ENCODE peak calls at places on chromosomes 1 and 21, in six cellular contexts. One of them, this sample, is unnamed.

GRCh38 chr21:28516996-28517592 is 475.6 kb downstream of the LTN1 start:
- DNase-seq in HEK293T: peak; percentile 71
- DNase-seq in stimulated activated CD8-positive, alpha-beta memory T cell treated with anti-CD3 and anti-CD28 coated beads, Interleukin-2, amount 100 ng/mL, for 48 hours: peak; percentile 43
- DNase-seq in stimulated activated CD4-positive, alpha-beta T cell treated with anti-CD3 and anti-CD28 coated beads, Interleukin-4, amount 100 ng/mL, for 4 hours: peak; percentile 35
- DNase-seq in ACHN: peak; percentile 61
- DNase-seq in cardiac muscle cell: peak; percentile 67
- DNase-seq in this sample: peak; percentile 44

GRCh38 chr1:175150596-175151319 is 41.8 kb downstream of the KIAA0040 start:
- DNase-seq in HEK293T: no peak
- DNase-seq in stimulated activated CD8-positive, alpha-beta memory T cell treated with anti-CD3 and anti-CD28 coated beads, Interleukin-2, amount 100 ng/mL, for 48 hours: no peak
- DNase-seq in stimulated activated CD4-positive, alpha-beta T cell treated with anti-CD3 and anti-CD28 coated beads, Interleukin-4, amount 100 ng/mL, for 4 hours: no peak
- DNase-seq in ACHN: peak; percentile 38
- DNase-seq in cardiac muscle cell: no peak
- DNase-seq in this sample: peak; percentile 13

GRCh38 chr1:37999434-38000232 is 5.7 kb downstream of the FHL3 start:
- DNase-seq in HEK293T: no peak
- DNase-seq in stimulated activated CD8-positive, alpha-beta memory T cell treated with anti-CD3 and anti-CD28 coated beads, Interleukin-2, amount 100 ng/mL, for 48 hours: no peak
- DNase-seq in stimulated activated CD4-positive, alpha-beta T cell treated with anti-CD3 and anti-CD28 coated beads, Interleukin-4, amount 100 ng/mL, for 4 hours: no peak
- DNase-seq in ACHN: peak; percentile 54
- DNase-seq in cardiac muscle cell: peak; percentile 84
- DNase-seq in this sample: peak; percentile 76

GRCh38 chr1:21741206-21741605 is 41.7 kb downstream of the USP48 start:
- DNase-seq in HEK293T: no peak
- DNase-seq in stimulated activated CD8-positive, alpha-beta memory T cell treated with anti-CD3 and anti-CD28 coated beads, Interleukin-2, amount 100 ng/mL, for 48 hours: no peak
- DNase-seq in stimulated activated CD4-positive, alpha-beta T cell treated with anti-CD3 and anti-CD28 coated beads, Interleukin-4, amount 100 ng/mL, for 4 hours: no peak
- DNase-seq in ACHN: no peak
- DNase-seq in cardiac muscle cell: no peak
- DNase-seq in this sample: no peak

GRCh38 chr1:7427901-7428300 is 343.2 kb upstream of the VAMP3 start:
- DNase-seq in HEK293T: no peak
- DNase-seq in stimulated activated CD8-positive, alpha-beta memory T cell treated with anti-CD3 and anti-CD28 coated beads, Interleukin-2, amount 100 ng/mL, for 48 hours: no peak
- DNase-seq in stimulated activated CD4-positive, alpha-beta T cell treated with anti-CD3 and anti-CD28 coated beads, Interleukin-4, amount 100 ng/mL, for 4 hours: no peak
- DNase-seq in ACHN: no peak
- DNase-seq in cardiac muscle cell: no peak
- DNase-seq in this sample: no peak

GRCh38 chr1:171869097-171869496 is 27.8 kb downstream of the DNM3 start:
- DNase-seq in HEK293T: no peak
- DNase-seq in stimulated activated CD8-positive, alpha-beta memory T cell treated with anti-CD3 and anti-CD28 coated beads, Interleukin-2, amount 100 ng/mL, for 48 hours: no peak
- DNase-seq in stimulated activated CD4-positive, alpha-beta T cell treated with anti-CD3 and anti-CD28 coated beads, Interleukin-4, amount 100 ng/mL, for 4 hours: no peak
- DNase-seq in ACHN: no peak
- DNase-seq in cardiac muscle cell: peak; percentile 8
- DNase-seq in this sample: no peak

GRCh38 chr1:169894424-169895145 is 889 bp upstream of the SCYL3 start:
- DNase-seq in HEK293T: peak; percentile 16
- DNase-seq in stimulated activated CD8-positive, alpha-beta memory T cell treated with anti-CD3 and anti-CD28 coated beads, Interleukin-2, amount 100 ng/mL, for 48 hours: no peak
- DNase-seq in stimulated activated CD4-positive, alpha-beta T cell treated with anti-CD3 and anti-CD28 coated beads, Interleukin-4, amount 100 ng/mL, for 4 hours: no peak
- DNase-seq in ACHN: no peak
- DNase-seq in cardiac muscle cell: no peak
- DNase-seq in this sample: no peak

GRCh38 chr1:244435562-244436205 is 16.0 kb downstream of the ADSS2 start:
- DNase-seq in HEK293T: no peak
- DNase-seq in stimulated activated CD8-positive, alpha-beta memory T cell treated with anti-CD3 and anti-CD28 coated beads, Interleukin-2, amount 100 ng/mL, for 48 hours: no peak
- DNase-seq in stimulated activated CD4-positive, alpha-beta T cell treated with anti-CD3 and anti-CD28 coated beads, Interleukin-4, amount 100 ng/mL, for 4 hours: peak; percentile 28
- DNase-seq in ACHN: no peak
- DNase-seq in cardiac muscle cell: peak; percentile 48
- DNase-seq in this sample: peak; percentile 70

GRCh38 chr1:85027242-85027983 is 20.9 kb downstream of the MCOLN3 start:
- DNase-seq in HEK293T: no peak
- DNase-seq in stimulated activated CD8-positive, alpha-beta memory T cell treated with anti-CD3 and anti-CD28 coated beads, Interleukin-2, amount 100 ng/mL, for 48 hours: no peak
- DNase-seq in stimulated activated CD4-positive, alpha-beta T cell treated with anti-CD3 and anti-CD28 coated beads, Interleukin-4, amount 100 ng/mL, for 4 hours: peak; percentile 34
- DNase-seq in ACHN: peak; percentile 29
- DNase-seq in cardiac muscle cell: peak; percentile 60
- DNase-seq in this sample: no peak

GRCh38 chr21:46619846-46620245 is 15.0 kb upstream of the S100B start:
- DNase-seq in HEK293T: no peak
- DNase-seq in stimulated activated CD8-positive, alpha-beta memory T cell treated with anti-CD3 and anti-CD28 coated beads, Interleukin-2, amount 100 ng/mL, for 48 hours: no peak
- DNase-seq in stimulated activated CD4-positive, alpha-beta T cell treated with anti-CD3 and anti-CD28 coated beads, Interleukin-4, amount 100 ng/mL, for 4 hours: no peak
- DNase-seq in ACHN: no peak
- DNase-seq in cardiac muscle cell: peak; percentile 28
- DNase-seq in this sample: peak; percentile 45

GRCh38 chr21:38478782-38479181 is 19.5 kb downstream of the ERG start:
- DNase-seq in HEK293T: no peak
- DNase-seq in stimulated activated CD8-positive, alpha-beta memory T cell treated with anti-CD3 and anti-CD28 coated beads, Interleukin-2, amount 100 ng/mL, for 48 hours: peak; percentile 5
- DNase-seq in stimulated activated CD4-positive, alpha-beta T cell treated with anti-CD3 and anti-CD28 coated beads, Interleukin-4, amount 100 ng/mL, for 4 hours: no peak
- DNase-seq in ACHN: no peak
- DNase-seq in cardiac muscle cell: peak; percentile 83
- DNase-seq in this sample: peak; percentile 47

GRCh38 chr1:107652976-107653375 is 312.0 kb downstream of the VAV3 start:
- DNase-seq in HEK293T: no peak
- DNase-seq in stimulated activated CD8-positive, alpha-beta memory T cell treated with anti-CD3 and anti-CD28 coated beads, Interleukin-2, amount 100 ng/mL, for 48 hours: no peak
- DNase-seq in stimulated activated CD4-positive, alpha-beta T cell treated with anti-CD3 and anti-CD28 coated beads, Interleukin-4, amount 100 ng/mL, for 4 hours: no peak
- DNase-seq in ACHN: no peak
- DNase-seq in cardiac muscle cell: no peak
- DNase-seq in this sample: no peak

GRCh38 chr1:26970810-26971209 is 10.5 kb upstream of the KDF1 start:
- DNase-seq in HEK293T: no peak
- DNase-seq in stimulated activated CD8-positive, alpha-beta memory T cell treated with anti-CD3 and anti-CD28 coated beads, Interleukin-2, amount 100 ng/mL, for 48 hours: no peak
- DNase-seq in stimulated activated CD4-positive, alpha-beta T cell treated with anti-CD3 and anti-CD28 coated beads, Interleukin-4, amount 100 ng/mL, for 4 hours: no peak
- DNase-seq in ACHN: no peak
- DNase-seq in cardiac muscle cell: peak; percentile 49
- DNase-seq in this sample: no peak

GRCh38 chr1:198167436-198167934 is 10.7 kb downstream of the NEK7 start:
- DNase-seq in HEK293T: no peak
- DNase-seq in stimulated activated CD8-positive, alpha-beta memory T cell treated with anti-CD3 and anti-CD28 coated beads, Interleukin-2, amount 100 ng/mL, for 48 hours: no peak
- DNase-seq in stimulated activated CD4-positive, alpha-beta T cell treated with anti-CD3 and anti-CD28 coated beads, Interleukin-4, amount 100 ng/mL, for 4 hours: peak; percentile 62
- DNase-seq in ACHN: peak; percentile 54
- DNase-seq in cardiac muscle cell: no peak
- DNase-seq in this sample: peak; percentile 42

GRCh38 chr1:185598326-185598725 is 135.9 kb upstream of the HMCN1 start:
- DNase-seq in HEK293T: no peak
- DNase-seq in stimulated activated CD8-positive, alpha-beta memory T cell treated with anti-CD3 and anti-CD28 coated beads, Interleukin-2, amount 100 ng/mL, for 48 hours: no peak
- DNase-seq in stimulated activated CD4-positive, alpha-beta T cell treated with anti-CD3 and anti-CD28 coated beads, Interleukin-4, amount 100 ng/mL, for 4 hours: no peak
- DNase-seq in ACHN: no peak
- DNase-seq in cardiac muscle cell: no peak
- DNase-seq in this sample: no peak

GRCh38 chr21:34846601-34847112 is 177.9 kb downstream of the CLIC6 start:
- DNase-seq in HEK293T: peak; percentile 49
- DNase-seq in stimulated activated CD8-positive, alpha-beta memory T cell treated with anti-CD3 and anti-CD28 coated beads, Interleukin-2, amount 100 ng/mL, for 48 hours: no peak
- DNase-seq in stimulated activated CD4-positive, alpha-beta T cell treated with anti-CD3 and anti-CD28 coated beads, Interleukin-4, amount 100 ng/mL, for 4 hours: no peak
- DNase-seq in ACHN: no peak
- DNase-seq in cardiac muscle cell: peak; percentile 71
- DNase-seq in this sample: peak; percentile 65

GRCh38 chr1:9371391-9371935 is 78.8 kb downstream of the SPSB1 start:
- DNase-seq in HEK293T: no peak
- DNase-seq in stimulated activated CD8-positive, alpha-beta memory T cell treated with anti-CD3 and anti-CD28 coated beads, Interleukin-2, amount 100 ng/mL, for 48 hours: no peak
- DNase-seq in stimulated activated CD4-positive, alpha-beta T cell treated with anti-CD3 and anti-CD28 coated beads, Interleukin-4, amount 100 ng/mL, for 4 hours: no peak
- DNase-seq in ACHN: no peak
- DNase-seq in cardiac muscle cell: peak; percentile 69
- DNase-seq in this sample: no peak

GRCh38 chr1:181562395-181562794 is 79.1 kb downstream of the CACNA1E start:
- DNase-seq in HEK293T: no peak
- DNase-seq in stimulated activated CD8-positive, alpha-beta memory T cell treated with anti-CD3 and anti-CD28 coated beads, Interleukin-2, amount 100 ng/mL, for 48 hours: no peak
- DNase-seq in stimulated activated CD4-positive, alpha-beta T cell treated with anti-CD3 and anti-CD28 coated beads, Interleukin-4, amount 100 ng/mL, for 4 hours: no peak
- DNase-seq in ACHN: no peak
- DNase-seq in cardiac muscle cell: no peak
- DNase-seq in this sample: no peak

GRCh38 chr1:167862432-167863076 is 51.4 kb downstream of the ADCY10 start:
- DNase-seq in HEK293T: no peak
- DNase-seq in stimulated activated CD8-positive, alpha-beta memory T cell treated with anti-CD3 and anti-CD28 coated beads, Interleukin-2, amount 100 ng/mL, for 48 hours: no peak
- DNase-seq in stimulated activated CD4-positive, alpha-beta T cell treated with anti-CD3 and anti-CD28 coated beads, Interleukin-4, amount 100 ng/mL, for 4 hours: no peak
- DNase-seq in ACHN: no peak
- DNase-seq in cardiac muscle cell: no peak
- DNase-seq in this sample: peak; percentile 62

GRCh38 chr1:166489670-166490436 is 323.1 kb upstream of the FAM78B start:
- DNase-seq in HEK293T: no peak
- DNase-seq in stimulated activated CD8-positive, alpha-beta memory T cell treated with anti-CD3 and anti-CD28 coated beads, Interleukin-2, amount 100 ng/mL, for 48 hours: peak; percentile 15
- DNase-seq in stimulated activated CD4-positive, alpha-beta T cell treated with anti-CD3 and anti-CD28 coated beads, Interleukin-4, amount 100 ng/mL, for 4 hours: peak; percentile 62
- DNase-seq in ACHN: no peak
- DNase-seq in cardiac muscle cell: no peak
- DNase-seq in this sample: peak; percentile 54

GRCh38 chr1:31755197-31755611 is 8.9 kb downstream of the ADGRB2 start:
- DNase-seq in HEK293T: no peak
- DNase-seq in stimulated activated CD8-positive, alpha-beta memory T cell treated with anti-CD3 and anti-CD28 coated beads, Interleukin-2, amount 100 ng/mL, for 48 hours: no peak
- DNase-seq in stimulated activated CD4-positive, alpha-beta T cell treated with anti-CD3 and anti-CD28 coated beads, Interleukin-4, amount 100 ng/mL, for 4 hours: no peak
- DNase-seq in ACHN: no peak
- DNase-seq in cardiac muscle cell: no peak
- DNase-seq in this sample: peak; percentile 94

This sample was measured in EL.